ENCODE peak calls at places on chromosome 16, in eight cellular contexts. H, K, M, A, Q, F, T and Z are unnamed samples.

GRCh38 chr16:89742948-89743347 is 21.6 kb downstream of the ZNF276 start:
- ATAC-seq in H (no peak), K (no peak), M (no peak), A (no peak), Q (no peak), F (no peak), T (no peak), Z (no peak)

GRCh38 chr16:4660454-4661007 is 32.8 kb upstream of the NUDT16L1 start:
- ATAC-seq in H (peak; percentile 25), K (peak; percentile 47), M (no peak), A (peak; percentile 86), Q (peak; percentile 41), F (peak; percentile 45), T (no peak), Z (peak; percentile 32)

GRCh38 chr16:84703671-84704070 is 3.9 kb downstream of the USP10 start:
- ATAC-seq in H (no peak), K (no peak), M (no peak), A (no peak), Q (no peak), F (no peak), T (no peak), Z (no peak)

GRCh38 chr16:49620868-49621239 is 235.1 kb downstream of the ZNF423 start:
- ATAC-seq in H (no peak), K (no peak), M (peak; percentile 50), A (no peak), Q (no peak), F (no peak), T (peak; percentile 65), Z (no peak)

GRCh38 chr16:83995756-83996155 is 27.7 kb downstream of the NECAB2 start:
- ATAC-seq in H (peak; percentile 62), K (no peak), M (no peak), A (peak; percentile 78), Q (no peak), F (peak; percentile 79), T (peak; percentile 97), Z (peak; percentile 47)

GRCh38 chr16:23293016-23293415 is 9.1 kb upstream of the SCNN1B start:
- ATAC-seq in H (no peak), K (no peak), M (no peak), A (no peak), Q (no peak), F (no peak), T (no peak), Z (no peak)

GRCh38 chr16:9135797-9136196 is 44.4 kb downstream of the HAPSTR1 start:
- ATAC-seq in H (no peak), K (no peak), M (no peak), A (no peak), Q (no peak), F (no peak), T (no peak), Z (no peak)

GRCh38 chr16:24975428-24975889 is 39.7 kb downstream of the ARHGAP17 start:
- ATAC-seq in H (no peak), K (no peak), M (no peak), A (no peak), Q (no peak), F (no peak), T (no peak), Z (no peak)

GRCh38 chr16:88306860-88307545 is 75.8 kb upstream of the ZNF469 start:
- ATAC-seq in H (no peak), K (no peak), M (peak; percentile 19), A (no peak), Q (no peak), F (no peak), T (no peak), Z (no peak)

DNA sequence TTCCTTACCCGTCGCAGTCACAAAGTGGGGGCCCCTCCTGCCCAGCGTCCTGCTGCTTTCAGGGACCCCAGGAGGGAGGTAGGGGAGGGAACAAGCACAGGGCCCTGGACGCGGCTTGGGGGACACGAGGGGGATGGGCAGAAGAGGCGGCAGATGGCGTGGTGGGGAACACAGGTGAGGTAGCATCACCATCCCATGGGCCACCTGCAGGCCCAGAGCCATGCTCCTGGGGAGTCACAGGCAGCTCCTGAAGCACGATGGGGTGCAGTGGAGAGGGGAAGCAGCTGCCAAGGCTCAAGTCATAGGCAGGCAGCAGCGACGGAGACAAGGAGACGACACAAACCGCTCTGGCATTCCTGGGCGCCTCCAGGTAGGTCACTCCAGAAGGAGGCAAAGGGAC is 10.8 kb downstream of the UNKL start:
- ATAC-seq in H (no peak), K (no peak), M (no peak), A (no peak), Q (no peak), F (no peak), T (no peak), Z (no peak)
- H3K36me3 ChIP-seq in H (peaks cover 50% of the 10 kb centered on the region), K (peaks cover 25% of the 10 kb centered on the region), M (no peaks in the 10 kb centered on the region), A (peaks cover 78% of the 10 kb centered on the region), Q (peaks cover 58% of the 10 kb centered on the region), F (peaks cover 54% of the 10 kb centered on the region), T (no peaks in the 10 kb centered on the region), Z (no peaks in the 10 kb centered on the region)

DNA sequence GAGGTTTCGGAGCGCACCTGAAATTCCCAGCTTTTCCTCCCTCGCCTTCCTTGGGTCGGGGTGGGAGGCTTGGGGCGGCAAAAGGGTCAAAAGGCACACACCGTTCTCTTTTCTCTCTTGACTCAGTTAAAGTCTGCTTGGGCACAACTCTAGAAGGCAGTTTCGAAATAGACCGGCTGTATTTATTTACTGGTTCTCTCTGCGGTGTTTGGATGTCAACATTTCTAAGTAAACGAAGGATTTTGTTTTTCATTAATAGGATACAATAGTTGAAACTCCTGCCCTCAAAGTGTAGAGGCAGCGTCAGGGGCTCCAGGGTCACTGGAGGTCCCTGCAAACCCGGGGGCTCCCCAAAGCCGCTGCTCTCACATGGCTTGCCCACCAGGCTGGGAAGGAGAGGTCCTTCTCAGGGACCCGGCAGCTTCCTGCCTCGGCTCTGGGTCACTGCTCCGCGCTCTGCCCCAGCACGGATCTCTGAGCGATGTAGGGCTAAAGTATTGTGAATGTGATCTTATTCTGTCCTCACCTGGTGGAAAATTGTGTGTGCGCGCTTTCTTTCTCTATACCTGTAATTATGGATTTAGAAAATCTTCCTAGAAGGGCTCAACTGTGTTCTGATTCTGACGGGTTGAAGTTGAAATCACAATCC is 952 bp downstream of the BMERB1 start:
- ATAC-seq in H (no peak), K (no peak), M (peak; percentile 21), A (peak; percentile 29), Q (no peak), F (peak; percentile 32), T (peak; percentile 47), Z (no peak)
- H3K4me3 ChIP-seq in H (peak overlapping the region; percentile 92), K (peak overlapping the region; percentile 68), M (peak overlapping the region; percentile 64), A (peak overlapping the region; percentile 69), Q (peak overlapping the region; percentile 48), F (peak overlapping the region; percentile 72), T (peak overlapping the region; percentile 93), Z (peak overlapping the region; percentile 57)

GRCh38 chr16:74461826-74462225 is 40.5 kb upstream of the CLEC18B start:
- ATAC-seq in H (no peak), K (no peak), M (no peak), A (no peak), Q (no peak), F (no peak), T (no peak), Z (no peak)

GRCh38 chr16:74462361-74462760 is 41.1 kb upstream of the CLEC18B start:
- ATAC-seq in H (no peak), K (no peak), M (no peak), A (no peak), Q (no peak), F (no peak), T (no peak), Z (no peak)

GRCh38 chr16:74456290-74456625 is 35.0 kb upstream of the CLEC18B start:
- ATAC-seq in H (no peak), K (no peak), M (no peak), A (no peak), Q (no peak), F (no peak), T (no peak), Z (no peak)

GRCh38 chr16:74463888-74464287 is 42.6 kb upstream of the CLEC18B start:
- ATAC-seq in H (no peak), K (no peak), M (no peak), A (no peak), Q (no peak), F (no peak), T (no peak), Z (no peak)

DNA sequence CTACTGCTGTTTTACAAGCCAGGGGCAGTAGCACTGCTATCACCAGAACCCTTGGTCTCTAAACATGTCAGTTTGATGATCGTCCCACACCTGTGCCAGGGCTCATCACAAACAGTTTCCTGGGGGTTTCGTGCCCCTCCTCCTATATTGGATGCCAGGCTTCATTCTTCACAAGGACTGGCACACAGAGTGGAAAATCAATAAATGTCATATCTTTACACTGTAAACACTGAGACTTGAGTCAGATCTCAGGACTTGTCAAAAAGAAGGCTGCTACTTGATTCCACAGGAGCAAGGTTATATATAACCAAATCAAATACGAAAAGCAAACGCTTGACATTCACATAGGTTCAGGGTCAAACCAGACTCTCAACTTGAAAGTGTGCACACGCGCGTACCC is 39.3 kb upstream of the CLEC18B start:
- ATAC-seq in H (peak; percentile 24), K (no peak), M (no peak), A (no peak), Q (no peak), F (no peak), T (no peak), Z (no peak)
- H3K36me3 ChIP-seq in H (peaks cover 100% of the 10 kb centered on the region), K (peaks cover 60% of the 10 kb centered on the region), M (peaks cover 7% of the 10 kb centered on the region), A (peaks cover 100% of the 10 kb centered on the region), Q (peaks cover 87% of the 10 kb centered on the region), F (peaks cover 86% of the 10 kb centered on the region), T (peaks cover 42% of the 10 kb centered on the region), Z (no peaks in the 10 kb centered on the region)

GRCh38 chr16:30009085-30009862 is 1.6 kb downstream of the DOC2A start:
- ATAC-seq in H (no peak), K (no peak), M (no peak), A (no peak), Q (no peak), F (no peak), T (no peak), Z (no peak)

GRCh38 chr16:30009990-30010816 is 624 bp downstream of the DOC2A start:
- ATAC-seq in H (no peak), K (no peak), M (no peak), A (no peak), Q (no peak), F (no peak), T (peak; percentile 22), Z (no peak)

GRCh38 chr16:30007378-30007895 is 3.4 kb downstream of the DOC2A start:
- ATAC-seq in H (no peak), K (no peak), M (no peak), A (no peak), Q (no peak), F (no peak), T (no peak), Z (no peak)

GRCh38 chr16:30011505-30012480 is 966 bp upstream of the DOC2A start:
- ATAC-seq in H (no peak), K (no peak), M (peak; percentile 17), A (no peak), Q (no peak), F (no peak), T (peak; percentile 38), Z (no peak)

DNA sequence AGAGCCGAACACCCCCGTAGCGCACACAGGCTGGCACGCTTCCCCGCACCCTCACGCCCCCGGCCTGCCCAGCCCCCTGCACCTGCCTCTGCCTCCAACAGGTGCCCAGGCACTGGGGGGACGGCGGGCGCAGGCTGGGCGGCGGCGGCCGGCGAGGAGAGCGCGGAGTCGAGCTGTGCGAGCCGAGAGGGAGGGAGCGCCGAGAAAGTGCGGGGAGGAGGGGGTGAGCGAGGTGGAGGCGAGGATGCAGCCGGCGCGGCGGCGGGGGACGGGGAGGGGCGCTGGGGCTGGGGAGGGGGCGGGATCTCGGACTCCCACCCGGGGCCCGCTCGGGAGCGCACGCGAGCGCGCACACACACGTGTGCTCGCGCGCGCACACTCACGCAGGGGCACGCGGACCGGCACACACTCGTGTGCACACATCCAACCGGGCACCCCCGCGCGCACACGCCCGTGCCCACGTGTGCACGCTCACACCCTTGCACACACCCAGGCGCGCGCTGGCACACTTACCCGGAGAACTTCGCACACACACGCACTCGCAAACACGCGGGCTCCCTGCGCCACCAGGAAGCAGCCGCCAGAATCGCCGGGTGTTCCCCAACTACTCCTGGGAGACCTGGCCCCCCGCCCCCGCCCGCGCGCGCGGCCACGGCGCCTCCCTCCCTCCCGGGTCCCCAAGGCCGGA is at the start of gene DOC2A:
- ATAC-seq in H (no peak), K (peak; percentile 77), M (no peak), A (peak; percentile 28), Q (peak; percentile 35), F (peak; percentile 8), T (peak; percentile 69), Z (peak; percentile 34)
- H3K4me3 ChIP-seq in H (peak within 1 kb of the TSS; percentile 48), K (peak within 1 kb of the TSS; percentile 35), M (peak within 1 kb of the TSS; percentile 16), A (peak within 1 kb of the TSS; percentile 50), Q (no peak within 1 kb of the TSS), F (peak within 1 kb of the TSS; percentile 34), T (peak within 1 kb of the TSS; percentile 91), Z (no peak within 1 kb of the TSS)